ENCODE peak calls at places on chromosome 21, in nine cellular contexts. U is fibroblast of villous mesenchyme; H is K562; X is fibroblast of the aortic adventitia; A is CD8-positive, alpha-beta memory T cell; W is breast epithelium; O is psoas muscle; D is HFF-Myc; I is dorsolateral prefrontal cortex. K is an unnamed sample.

GRCh38 chr21:34836103-34836932 is 167.5 kb downstream of the CLIC6 start:
- DNase-seq in D (peak), I (peak), U (peak), X (peak), H (no peak), O (peak), A (no peak), W (peak), K (peak)

GRCh38 chr21:41011968-41012367 is 156.0 kb upstream of the BACE2 start:
- DNase-seq in U (no peak), H (no peak), X (no peak), I (no peak), O (peak), W (no peak), D (no peak), A (no peak), K (no peak)

GRCh38 chr21:37695111-37695510 is 221.1 kb downstream of the KCNJ6 start:
- DNase-seq in H (no peak), I (no peak), D (no peak), A (no peak), O (no peak), X (no peak), U (no peak), W (no peak), K (no peak)

GRCh38 chr21:38989745-38990423 is 184.2 kb downstream of the ETS2 start:
- DNase-seq in U (peak), D (peak), O (peak), W (no peak), X (peak), H (no peak), A (no peak), I (no peak), K (no peak)

GRCh38 chr21:37159053-37159776 is 86.2 kb downstream of the TTC3 start:
- DNase-seq in I (no peak), D (no peak), X (no peak), W (no peak), A (no peak), H (no peak), O (no peak), U (peak), K (no peak)

GRCh38 chr21:25967566-25968438 is 202.8 kb downstream of the APP start:
- DNase-seq in D (no peak), I (no peak), H (no peak), U (peak), W (no peak), O (no peak), A (no peak), X (peak), K (no peak)

GRCh38 chr21:18772404-18772803 is 368.8 kb upstream of the TMPRSS15 start:
- DNase-seq in I (no peak), D (no peak), U (no peak), O (no peak), H (no peak), X (no peak), W (no peak), A (no peak), K (no peak)

GRCh38 chr21:37712204-37712934 is 203.9 kb downstream of the KCNJ6 start:
- DNase-seq in D (peak), W (peak), A (no peak), O (peak), U (peak), H (peak), I (peak), X (peak), K (peak)

GRCh38 chr21:15065381-15066230 is 806 bp upstream of the NRIP1 start:
- DNase-seq in D (peak), O (peak), H (peak), W (peak), I (peak), X (peak), A (peak), U (peak), K (peak)

GRCh38 chr21:39805983-39806382 is 61.0 kb downstream of the IGSF5 start:
- DNase-seq in U (no peak), A (no peak), O (no peak), I (no peak), D (no peak), H (no peak), W (no peak), X (no peak), K (no peak)

GRCh38 chr21:31870472-31870871 is 2.3 kb upstream of the HUNK start:
- DNase-seq in A (no peak), H (no peak), U (no peak), W (no peak), D (no peak), O (no peak), X (no peak), I (no peak), K (no peak)

GRCh38 chr21:23936224-23936623 is 1671.1 kb downstream of the MRPL39 start:
- DNase-seq in U (no peak), X (peak), H (peak), O (no peak), D (no peak), I (no peak), A (no peak), W (no peak), K (no peak)

GRCh38 chr21:31537872-31538576 is 121.5 kb upstream of the SOD1 start:
- DNase-seq in O (no peak), U (no peak), X (no peak), W (no peak), D (no peak), A (no peak), I (no peak), H (peak), K (no peak)

GRCh38 chr21:9758141-9758540 is 763.2 kb upstream of the TPTE start:
- DNase-seq in I (no peak), D (no peak), O (no peak), U (no peak), H (no peak), X (no peak), A (no peak), W (no peak), K (no peak)

GRCh38 chr21:38768385-38769071 is 37.2 kb upstream of the ETS2 start:
- DNase-seq in I (no peak), W (no peak), O (no peak), H (peak), A (peak), X (peak), D (peak), U (peak), K (no peak)

GRCh38 chr21:34835526-34835925 is 166.7 kb downstream of the CLIC6 start:
- DNase-seq in U (peak), A (no peak), H (no peak), D (no peak), O (peak), W (peak), I (no peak), X (peak), K (peak)

GRCh38 chr21:46059195-46059594 is 38.7 kb upstream of the COL6A2 start:
- DNase-seq in U (no peak), A (no peak), O (no peak), D (no peak), H (no peak), W (no peak), I (no peak), X (no peak), K (peak)

GRCh38 chr21:46058339-46059145 is 39.4 kb upstream of the COL6A2 start:
- DNase-seq in A (no peak), W (no peak), O (no peak), D (no peak), X (no peak), I (no peak), U (no peak), H (no peak), K (peak)

GRCh38 chr21:46057111-46057709 is 40.7 kb upstream of the COL6A2 start:
- DNase-seq in W (no peak), X (no peak), I (no peak), A (peak), H (no peak), U (no peak), D (no peak), O (no peak), K (peak)

GRCh38 chr21:46056450-46056903 is 41.4 kb upstream of the COL6A2 start:
- DNase-seq in W (peak), A (no peak), O (peak), U (peak), D (no peak), X (peak), I (no peak), H (no peak), K (peak)

GRCh38 chr21:46057710-46058241 is 40.1 kb upstream of the COL6A2 start:
- DNase-seq in I (no peak), A (no peak), U (no peak), X (no peak), H (no peak), O (no peak), W (no peak), D (no peak), K (peak)
- H3K4me3 ChIP-seq in I (no peak), A (no peak), U (no peak), X (no peak), H (no peak), O (no peak), W (no peak), D (no peak), K (no peak)

DNA sequence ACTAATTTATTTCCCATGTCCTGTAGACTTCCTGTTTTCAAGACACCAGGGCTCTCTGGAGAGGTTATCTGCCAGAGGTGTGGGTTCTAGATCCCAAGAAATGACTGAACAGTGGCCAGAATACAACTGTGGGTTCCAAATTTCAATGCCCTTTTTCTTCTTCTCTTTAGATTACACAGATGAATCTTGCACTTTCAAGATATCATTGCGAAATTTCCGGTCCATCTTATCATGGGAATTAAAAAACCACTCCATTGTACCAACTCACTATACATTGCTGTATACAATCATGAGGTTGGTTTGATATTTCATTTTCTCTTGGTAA is 15.0 kb downstream of the IFNAR2 start:
- DNase-seq in A (no peak), I (no peak), U (no peak), X (no peak), D (no peak), H (no peak), W (no peak), O (no peak), K (no peak)
- H3K4me3 ChIP-seq in A (no peak), I (no peak), U (no peak), X (no peak), D (no peak), H (no peak), W (no peak), O (no peak), K (no peak)

GRCh38 chr21:42227909-42228708 is 9.2 kb downstream of the ABCG1 start:
- DNase-seq in A (peak), W (peak), I (peak), X (peak), U (peak), D (peak), O (peak), H (peak), K (peak)
- H3K4me3 ChIP-seq in A (peak), W (no peak), I (no peak), X (no peak), U (no peak), D (no peak), O (no peak), H (no peak), K (peak)

DNA sequence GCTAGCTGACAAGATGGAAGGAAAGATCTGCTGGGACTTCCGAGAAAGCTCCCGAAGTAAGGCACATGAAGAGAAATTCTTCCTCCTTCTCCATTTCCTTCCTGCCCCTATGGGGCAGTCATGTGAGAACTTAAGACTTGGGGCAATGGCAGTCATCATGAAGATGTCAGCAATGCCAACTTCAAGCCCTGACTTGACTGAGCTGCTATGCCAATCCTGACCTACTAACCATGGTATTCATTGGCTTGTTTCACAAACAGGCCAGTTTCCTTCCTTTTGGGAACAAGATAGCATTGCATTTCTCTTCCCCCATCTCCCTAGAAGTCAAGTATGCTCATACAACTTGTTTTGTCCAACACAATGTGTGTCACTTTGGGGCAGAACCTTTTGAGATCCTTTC is 25.5 kb downstream of the GRIK1 start:
- DNase-seq in I (no peak), A (no peak), X (no peak), H (no peak), D (no peak), U (no peak), W (no peak), O (no peak), K (no peak)
- H3K4me3 ChIP-seq in I (no peak), A (no peak), X (no peak), H (no peak), D (no peak), U (no peak), W (no peak), O (no peak), K (no peak)

GRCh38 chr21:36005018-36005417 is 55.3 kb downstream of the SETD4 start:
- DNase-seq in I (no peak), W (no peak), X (peak), H (peak), O (no peak), D (no peak), A (no peak), U (peak), K (no peak)
- H3K4me3 ChIP-seq in I (no peak), W (peak), X (peak), H (no peak), O (no peak), D (no peak), A (no peak), U (no peak), K (peak)

GRCh38 chr21:16307256-16307655 is 577.5 kb downstream of the USP25 start:
- DNase-seq in I (no peak), U (no peak), H (no peak), D (no peak), W (no peak), A (no peak), X (peak), O (no peak), K (no peak)
- H3K4me3 ChIP-seq in I (peak), U (no peak), H (no peak), D (no peak), W (peak), A (no peak), X (no peak), O (peak), K (no peak)

DNA sequence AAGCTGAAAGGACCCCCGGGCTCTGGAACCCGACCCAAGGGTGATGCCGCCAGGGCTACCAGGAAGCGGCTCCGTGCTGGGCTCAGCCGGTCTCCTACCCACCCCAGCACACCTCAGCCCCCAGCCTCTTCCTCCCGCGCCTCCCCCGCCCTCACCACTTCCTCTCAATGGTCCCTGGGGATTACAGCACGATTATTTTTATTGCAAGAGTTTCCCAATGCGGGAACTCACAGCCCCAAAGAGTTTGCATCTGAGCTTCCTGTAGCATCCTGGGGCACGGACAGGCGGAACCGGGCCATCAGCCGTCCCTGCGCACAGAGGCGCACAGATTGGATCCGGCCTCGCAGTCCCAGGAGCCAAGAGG is 8.7 kb upstream of the SLX9 start:
- DNase-seq in A (peak), U (peak), D (no peak), I (no peak), O (peak), X (peak), W (no peak), H (no peak), K (peak)
- H3K4me3 ChIP-seq in A (peak), U (no peak), D (no peak), I (no peak), O (peak), X (peak), W (peak), H (no peak), K (peak)

K was measured in lower lobe of right lung.